ENCODE peak calls at places on chromosome 13, in four cellular contexts. J, V, O and I are unnamed samples. For H3K4me1, the result is how much of the 10 kb centered on the place peaks cover.

GRCh38 chr13:44176173-44176572 is 197.5 kb upstream of the SERP2 start:
- DNase-seq in O (no peak), V (no peak), J (peak), I (no peak)

GRCh38 chr13:27792393-27793218 is at the start of gene GSX1:
- DNase-seq in J (peak), V (peak), O (peak), I (peak)

GRCh38 chr13:84744203-84744602 is 861.9 kb upstream of the SLITRK1 start:
- DNase-seq in J (no peak), O (no peak), V (no peak), I (no peak)

GRCh38 chr13:74243637-74244526 is 109.7 kb upstream of the KLF12 start:
- DNase-seq in V (no peak), O (no peak), J (peak), I (no peak)

GRCh38 chr13:110524484-110525254 is 36.9 kb downstream of the RAB20 start:
- DNase-seq in V (no peak), J (no peak), O (no peak), I (no peak)

GRCh38 chr13:69565334-69565733 is 542.3 kb upstream of the ATXN8OS start:
- DNase-seq in J (no peak), O (no peak), V (peak), I (peak)

GRCh38 chr13:26707122-26708006 is 53.2 kb downstream of the GPR12 start:
- DNase-seq in V (peak), O (peak), J (peak), I (peak)

GRCh38 chr13:66937423-66937822 is 292.7 kb downstream of the PCDH9 start:
- DNase-seq in O (no peak), J (no peak), V (no peak), I (no peak)

GRCh38 chr13:75744127-75744526 is 108.0 kb downstream of the LMO7 start:
- DNase-seq in O (no peak), V (no peak), J (no peak), I (no peak)

GRCh38 chr13:113425931-113426590 is 27.2 kb downstream of the ADPRHL1 start:
- DNase-seq in J (no peak), V (no peak), O (no peak), I (no peak)

GRCh38 chr13:97114696-97115095 is 107.4 kb upstream of the MBNL2 start:
- DNase-seq in O (no peak), J (no peak), V (no peak), I (no peak)

GRCh38 chr13:19860884-19861655 is 2.4 kb downstream of the ZMYM5 start:
- DNase-seq in V (peak), J (peak), O (peak), I (peak)

GRCh38 chr13:77857810-77858209 is 60.8 kb downstream of the EDNRB start:
- DNase-seq in J (peak), O (no peak), V (no peak), I (no peak)

GRCh38 chr13:62747629-62748028 is 1332.0 kb upstream of the PCDH20 start:
- DNase-seq in O (no peak), J (peak), V (peak), I (peak)

GRCh38 chr13:44842158-44842557 is 147.1 kb downstream of the NUFIP1 start:
- DNase-seq in V (no peak), J (peak), O (no peak), I (no peak)

GRCh38 chr13:44312898-44313551 is 60.6 kb upstream of the SERP2 start:
- DNase-seq in V (no peak), J (peak), O (no peak), I (peak)

GRCh38 chr13:76622336-76623045 is 263.7 kb downstream of the KCTD12 start:
- DNase-seq in V (no peak), J (no peak), O (no peak), I (no peak)

GRCh38 chr13:79780240-79780639 is 299.3 kb downstream of the NDFIP2 start:
- DNase-seq in O (no peak), J (peak), V (no peak), I (no peak)

GRCh38 chr13:49791753-49792549 is 531 bp downstream of the KPNA3 start:
- DNase-seq in O (peak), V (peak), J (peak), I (peak)

GRCh38 chr13:111245781-111246384 is 74.6 kb upstream of the TEX29 start:
- DNase-seq in J (peak), O (no peak), V (no peak), I (no peak)

GRCh38 chr13:96822900-96823299 is 171.4 kb downstream of the OXGR1 start:
- DNase-seq in O (no peak), V (peak), J (no peak), I (peak)

GRCh38 chr13:97030705-97031452 is 36.6 kb upstream of the OXGR1 start:
- DNase-seq in J (peak), V (peak), O (peak), I (peak)

GRCh38 chr13:42990991-42991891 is 800 bp downstream of the EPSTI1 start:
- DNase-seq in J (no peak), V (no peak), O (no peak), I (peak)

GRCh38 chr13:30107536-30108136 is 199.7 kb downstream of the KATNAL1 start:
- DNase-seq in J (peak), V (peak), O (no peak), I (peak)

GRCh38 chr13:107675847-107676550 is 539.3 kb downstream of the LIG4 start:
- DNase-seq in O (no peak), J (no peak), V (no peak), I (peak)

GRCh38 chr13:28831117-28831516 is 11.0 kb downstream of the MTUS2 start:
- DNase-seq in V (no peak), J (no peak), O (no peak), I (no peak)

DNA sequence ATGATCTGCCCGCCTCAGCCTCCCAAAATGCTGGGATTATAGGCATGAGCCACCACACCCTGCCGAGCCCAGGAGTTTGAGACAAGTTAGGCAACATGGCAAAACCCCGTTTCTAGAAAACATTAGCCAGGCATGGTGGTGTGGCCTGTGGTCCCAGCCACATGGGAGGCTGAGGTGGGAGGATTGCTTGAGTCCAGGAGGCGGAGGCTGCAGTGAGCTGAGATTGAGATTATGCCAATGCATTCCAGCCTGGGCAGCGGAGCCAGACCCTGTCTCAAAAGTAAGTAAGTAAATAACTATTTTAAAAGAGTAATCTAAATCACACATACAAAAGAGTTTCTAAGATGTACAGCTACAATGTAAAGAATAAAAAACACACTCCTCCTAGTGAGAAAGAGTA is 41.9 kb downstream of the SKA3 start:
- DNase-seq in V (no peak), J (no peak), O (no peak), I (no peak)
- H3K4me1 ChIP-seq in V (under half), J (under half), O (under half), I (under half)

DNA sequence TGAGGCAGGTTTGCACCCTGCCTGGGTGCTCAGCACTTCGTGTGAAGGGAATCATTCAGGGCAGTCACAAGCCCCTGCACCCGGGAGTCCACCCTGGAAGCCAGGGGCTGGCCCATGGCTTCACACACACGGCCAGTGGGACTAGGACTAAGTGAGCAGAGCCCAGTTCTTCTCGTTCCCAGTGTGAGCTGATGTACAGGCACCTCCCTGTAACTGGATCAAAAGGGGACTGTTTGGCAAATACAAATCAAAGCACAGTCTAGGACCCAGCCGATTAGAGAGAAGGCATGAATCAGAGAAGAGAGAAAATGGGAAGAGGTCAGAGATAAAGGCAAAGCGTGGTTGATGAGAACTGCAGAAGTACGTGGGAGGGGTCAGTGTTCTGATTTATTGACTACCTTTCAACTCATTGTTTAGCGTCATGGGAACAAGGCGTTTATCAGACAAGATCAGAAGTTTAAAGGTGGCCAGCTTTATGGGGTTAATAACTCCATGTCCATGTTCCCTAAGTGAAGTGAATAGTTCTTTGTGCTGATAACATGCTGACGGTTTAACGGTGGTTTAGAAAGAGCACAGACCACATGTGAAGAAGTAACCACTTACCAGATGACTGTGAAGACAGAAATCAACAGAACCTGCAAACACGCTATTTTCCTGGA is 30.3 kb upstream of the SPATA13 start:
- DNase-seq in O (no peak), J (peak), V (no peak), I (no peak)
- H3K18ac ChIP-seq in O (no peak), J (no peak), V (no peak), I (no peak)

GRCh38 chr13:46403851-46404731 is 17.0 kb upstream of the RUBCNL start:
- DNase-seq in V (peak), J (no peak), O (no peak), I (no peak)
- H3K4me1 ChIP-seq in V (under half), J (under half), O (under half), I (under half)

DNA sequence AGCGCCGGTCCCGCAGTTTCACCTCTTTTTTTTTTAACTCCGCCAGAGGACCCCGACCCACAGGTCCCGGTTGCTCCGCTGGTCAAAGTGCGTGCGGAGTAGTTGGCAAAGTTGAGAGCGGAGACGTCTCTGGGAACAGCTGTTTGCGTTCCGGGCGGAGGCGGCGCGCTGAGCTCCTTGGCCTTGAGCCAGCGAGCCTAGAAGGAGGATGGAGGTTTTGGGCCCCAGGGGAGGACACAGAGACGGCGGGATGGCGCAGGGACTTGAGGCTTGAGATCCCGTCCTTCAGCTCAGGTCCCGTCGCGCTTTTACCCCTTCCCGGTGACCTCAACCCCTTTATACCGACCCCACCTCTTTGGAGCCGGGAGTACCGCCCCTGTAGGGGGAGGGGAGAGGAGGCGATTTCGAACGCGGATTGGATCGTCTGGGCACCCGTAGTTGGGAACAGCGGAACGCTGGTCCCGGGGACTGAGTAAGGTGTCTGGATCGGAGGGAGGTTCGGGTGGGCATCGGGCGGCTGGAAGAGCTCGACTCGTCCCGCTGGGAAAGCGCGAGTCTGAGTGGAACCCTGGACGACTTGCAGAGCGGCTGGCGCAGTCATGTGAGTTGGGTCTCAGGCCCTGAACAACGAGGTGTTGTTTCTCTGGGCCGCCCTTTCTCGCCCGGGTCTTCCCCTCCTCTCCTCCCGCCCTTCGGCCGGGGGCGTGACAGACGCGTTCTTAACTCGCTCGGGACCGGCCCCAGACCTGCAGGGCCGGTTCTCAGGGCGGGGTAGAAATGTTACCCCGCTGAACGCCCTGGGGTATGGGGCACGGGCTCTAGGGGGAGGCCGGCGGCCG is at the start of gene WBP4:
- DNase-seq in J (peak), O (peak), V (peak), I (peak)
- H3K18ac ChIP-seq in J (peak), O (peak), V (peak), I (peak)

GRCh38 chr13:51643882-51644281 is 59.6 kb downstream of the WDFY2 start:
- DNase-seq in J (peak), O (no peak), V (peak), I (no peak)
- H3K4me1 ChIP-seq in J (under half), O (under half), V (under half), I (under half)

GRCh38 chr13:98544105-98544710 is 32.7 kb downstream of the STK24 start:
- DNase-seq in J (no peak), V (no peak), O (no peak), I (no peak)
- H3K18ac ChIP-seq in J (no peak), V (no peak), O (peak), I (no peak)